ENCODE peak calls at places on chromosomes 3 and 15, in four cellular contexts. Y is heart right ventricle, S is iPS DF 6.9, U is heart left ventricle. A is an unnamed sample.

GRCh38 chr3:26368312-26368711 is 254.3 kb upstream of the LRRC3B start:
- DNase-seq in U (no peak), Y (no peak), S (no peak), A (no peak)

GRCh38 chr15:78536134-78536533 is 4.1 kb upstream of the PSMA4 start:
- DNase-seq in Y (no peak), S (no peak), U (no peak), A (no peak)

GRCh38 chr3:60641354-60641753 is 609.9 kb downstream of the FHIT start:
- DNase-seq in Y (no peak), S (no peak), U (no peak), A (no peak)

GRCh38 chr3:41000471-41000870 is 198.8 kb upstream of the CTNNB1 start:
- DNase-seq in S (no peak), Y (peak; percentile 43), U (no peak), A (no peak)

GRCh38 chr3:37934631-37935289 is 55.8 kb upstream of the VILL start:
- DNase-seq in Y (no peak), S (no peak), U (no peak), A (no peak)

GRCh38 chr3:133926736-133927542 is 31.3 kb upstream of the RAB6B start:
- DNase-seq in S (no peak), Y (no peak), U (no peak), A (no peak)

GRCh38 chr3:65052101-65052500 is 364.3 kb upstream of the ADAMTS9 start:
- DNase-seq in Y (no peak), U (no peak), S (no peak), A (no peak)

GRCh38 chr3:15585111-15585844 is 16.1 kb downstream of the HACL1 start:
- DNase-seq in S (no peak), Y (no peak), U (no peak), A (no peak)

GRCh38 chr3:136385457-136385856 is 135.3 kb downstream of the PCCB start:
- DNase-seq in U (no peak), Y (no peak), S (no peak), A (no peak)

GRCh38 chr3:184800349-184800748 is 11.6 kb upstream of the VPS8 start:
- DNase-seq in Y (no peak), S (no peak), U (no peak), A (no peak)

GRCh38 chr15:58697220-58697619 is 52.3 kb downstream of the ADAM10 start:
- DNase-seq in S (no peak), U (no peak), Y (no peak), A (peak; percentile 33)

GRCh38 chr15:40256642-40257235 is 17.9 kb downstream of the PAK6 start:
- DNase-seq in S (no peak), Y (no peak), U (no peak), A (no peak)

GRCh38 chr3:146421814-146422748 is 47.3 kb downstream of the PLSCR2 start:
- DNase-seq in U (no peak), S (no peak), Y (no peak), A (no peak)

GRCh38 chr3:126284258-126284904 is 72.8 kb downstream of the KLF15 start:
- DNase-seq in S (no peak), U (no peak), Y (no peak), A (no peak)

GRCh38 chr3:17846466-17846865 is 104.0 kb upstream of the TBC1D5 start:
- DNase-seq in U (no peak), Y (no peak), S (no peak), A (no peak)

GRCh38 chr3:109071349-109072142 is 46.4 kb downstream of the MORC1 start:
- DNase-seq in U (no peak), S (no peak), Y (peak; percentile 12), A (peak; percentile 21)

GRCh38 chr3:36380171-36381031 is at the start of gene STAC:
- DNase-seq in U (no peak), Y (no peak), S (no peak), A (peak; percentile 63)

GRCh38 chr3:108041253-108041652 is 49.6 kb downstream of the CD47 start:
- DNase-seq in U (no peak), S (no peak), Y (no peak), A (no peak)

GRCh38 chr3:46300461-46300789 is 53.5 kb upstream of the CCR2 start:
- DNase-seq in S (no peak), U (no peak), Y (no peak), A (no peak)

GRCh38 chr3:66075281-66075680 is 36.6 kb upstream of the MAGI1 start:
- DNase-seq in Y (no peak), S (no peak), U (no peak), A (no peak)

GRCh38 chr3:132134611-132135010 is 99.8 kb upstream of the CPNE4 start:
- DNase-seq in Y (no peak), S (no peak), U (no peak), A (no peak)

GRCh38 chr3:46566040-46566631 is at the start of gene LRRC2:
- DNase-seq in S (no peak), Y (peak; percentile 73), U (peak; percentile 81), A (peak; percentile 41)

GRCh38 chr3:7385635-7386034 is 524.7 kb downstream of the GRM7 start:
- DNase-seq in Y (no peak), S (no peak), U (no peak), A (no peak)

GRCh38 chr3:16322189-16322588 is 57.2 kb downstream of the OXNAD1 start:
- DNase-seq in Y (no peak), U (no peak), S (no peak), A (no peak)

GRCh38 chr15:76150508-76150907 is 90.7 kb downstream of the TMEM266 start:
- DNase-seq in S (no peak), Y (no peak), U (no peak), A (peak; percentile 69)

GRCh38 chr3:46903341-46904302 is 26.1 kb downstream of the PTH1R start:
- DNase-seq in S (no peak), Y (no peak), U (peak; percentile 43), A (peak; percentile 47)

GRCh38 chr15:70976856-70977255 is 84.2 kb downstream of the LRRC49 start:
- DNase-seq in Y (no peak), S (no peak), U (no peak), A (no peak)

GRCh38 chr3:28077566-28077965 is 163.9 kb upstream of the CMC1 start:
- DNase-seq in S (peak; percentile 31), Y (peak; percentile 20), U (no peak), A (no peak)

GRCh38 chr15:53323197-53323596 is 436.3 kb downstream of the WDR72 start:
- DNase-seq in Y (no peak), U (no peak), S (no peak), A (no peak)

GRCh38 chr3:65473746-65474145 is 565.0 kb downstream of the MAGI1 start:
- DNase-seq in S (no peak), Y (no peak), U (no peak), A (no peak)

GRCh38 chr3:112639451-112640332 is 1.3 kb downstream of the CCDC80 start:
- DNase-seq in S (no peak), U (no peak), Y (no peak), A (no peak)

GRCh38 chr3:112640864-112641751 is at the start of gene CCDC80:
- DNase-seq in U (no peak), Y (no peak), S (no peak), A (no peak)

GRCh38 chr3:112637700-112638099 is 3.2 kb downstream of the CCDC80 start:
- DNase-seq in U (no peak), S (no peak), Y (no peak), A (no peak)

GRCh38 chr3:112640333-112640863 is 545 bp downstream of the CCDC80 start:
- DNase-seq in U (no peak), S (no peak), Y (no peak), A (no peak)

GRCh38 chr3:112638327-112639020 is 2.5 kb downstream of the CCDC80 start:
- DNase-seq in S (no peak), Y (no peak), U (peak; percentile 45), A (peak; percentile 54)
- H3K4me1 ChIP-seq in S (peaks cover 5% of the 10 kb centered on the region), Y (peaks cover 23% of the 10 kb centered on the region), U (peaks cover 10% of the 10 kb centered on the region), A (no peaks in the 10 kb centered on the region)

GRCh38 chr3:49024449-49024848 is 2.5 kb downstream of the NDUFAF3 start:
- DNase-seq in Y (no peak), S (no peak), U (no peak), A (no peak)

GRCh38 chr3:49026536-49026935 is 2.7 kb downstream of the IMPDH2 start:
- DNase-seq in S (no peak), U (no peak), Y (no peak), A (no peak)

GRCh38 chr3:49025005-49025792 is 3.3 kb downstream of the NDUFAF3 start:
- DNase-seq in U (no peak), S (no peak), Y (no peak), A (no peak)

GRCh38 chr3:49027634-49028033 is 1.6 kb downstream of the IMPDH2 start:
- DNase-seq in U (no peak), Y (no peak), S (no peak), A (no peak)

GRCh38 chr3:49025793-49026520 is 3.2 kb downstream of the IMPDH2 start:
- DNase-seq in Y (no peak), U (no peak), S (no peak), A (no peak)
- H3K36me3 ChIP-seq in Y (peaks cover 53% of the 10 kb centered on the region), U (peaks cover 52% of the 10 kb centered on the region), S (peaks cover 31% of the 10 kb centered on the region), A (no peaks in the 10 kb centered on the region)

DNA sequence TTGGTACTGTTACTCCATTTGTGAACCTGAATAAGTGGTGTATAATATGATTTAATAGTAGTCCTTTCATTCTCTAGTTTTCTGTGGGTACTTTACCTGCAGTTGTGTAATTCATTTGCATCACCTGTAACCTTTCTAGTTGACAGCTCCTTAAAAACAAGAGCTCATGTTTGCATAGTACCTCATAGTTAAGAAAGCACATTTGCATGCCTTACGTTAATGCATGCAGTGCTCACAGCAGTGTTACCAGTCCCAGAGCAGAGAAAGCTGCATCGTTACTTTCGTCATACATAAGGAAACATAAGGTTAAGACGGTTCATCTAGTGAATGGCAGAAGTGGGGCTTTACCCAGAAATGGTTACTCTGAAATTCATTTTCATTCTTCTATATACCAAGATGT is 111.3 kb downstream of the AKAP13 start:
- DNase-seq in U (no peak), S (no peak), Y (no peak), A (no peak)
- H3K4me1 ChIP-seq in U (peaks cover 43% of the 10 kb centered on the region), S (peaks cover 1% of the 10 kb centered on the region), Y (peaks cover 78% of the 10 kb centered on the region), A (peaks cover 5% of the 10 kb centered on the region)

GRCh38 chr3:156694536-156694935 is 20.1 kb downstream of the TIPARP start:
- DNase-seq in U (no peak), S (no peak), Y (no peak), A (no peak)
- H3K36me3 ChIP-seq in U (peaks cover 47% of the 10 kb centered on the region), S (no peaks in the 10 kb centered on the region), Y (peaks cover 54% of the 10 kb centered on the region), A (peaks cover 34% of the 10 kb centered on the region)

A was measured in pancreas.